ENCODE peak calls at places on chromosome 3, in nine cellular contexts. K, W, Y, C, L, Q, T, U and V are unnamed samples.

GRCh38 chr3:69490971-69491370 is 105.1 kb upstream of the FRMD4B start:
- DNase-seq in T (no peak), U (no peak), L (no peak), C (no peak), Q (no peak), W (no peak), K (no peak), Y (no peak), V (no peak)

GRCh38 chr3:73611176-73611575 is 13.6 kb downstream of the PDZRN3 start:
- DNase-seq in Q (no peak), C (no peak), W (no peak), U (no peak), T (peak), L (no peak), K (no peak), Y (no peak), V (no peak)

GRCh38 chr3:114519415-114519814 is 225.6 kb downstream of the TIGIT start:
- DNase-seq in Y (no peak), K (peak), W (no peak), L (peak), C (no peak), T (peak), Q (peak), U (no peak), V (no peak)

GRCh38 chr3:188749010-188749617 is 422.7 kb upstream of the TPRG1 start:
- DNase-seq in W (no peak), T (no peak), K (no peak), Y (peak), Q (no peak), L (no peak), U (peak), C (no peak), V (no peak)

GRCh38 chr3:194577985-194578905 is 55.0 kb downstream of the TMEM44 start:
- DNase-seq in W (no peak), L (no peak), C (no peak), Q (no peak), T (peak), U (no peak), K (no peak), Y (no peak), V (no peak)

GRCh38 chr3:188164248-188164687 is 10.3 kb downstream of the LPP start:
- DNase-seq in C (no peak), K (peak), T (no peak), U (no peak), Y (no peak), Q (no peak), W (no peak), L (no peak), V (no peak)

GRCh38 chr3:141360888-141361598 is 7.3 kb upstream of the ZBTB38 start:
- DNase-seq in Y (peak), K (peak), C (peak), Q (peak), W (no peak), U (peak), L (no peak), T (peak), V (no peak)

GRCh38 chr3:166360702-166361101 is 523.5 kb upstream of the BCHE start:
- DNase-seq in K (no peak), L (no peak), W (no peak), T (no peak), Y (no peak), C (no peak), U (no peak), Q (no peak), V (no peak)

GRCh38 chr3:138786788-138787276 is 47.9 kb downstream of the PIK3CB start:
- DNase-seq in W (no peak), C (no peak), Y (no peak), T (peak), Q (no peak), L (no peak), U (no peak), K (no peak), V (no peak)

GRCh38 chr3:169869484-169870304 is at the start of gene LRRC31:
- DNase-seq in C (no peak), W (no peak), U (no peak), K (no peak), L (no peak), Y (no peak), Q (no peak), T (no peak), V (no peak)

GRCh38 chr3:61560452-61561373 is 658 bp upstream of the PTPRG start:
- DNase-seq in U (peak), Q (peak), L (peak), T (peak), Y (no peak), W (peak), K (peak), C (peak), V (peak)

GRCh38 chr3:125025647-125026046 is 30.1 kb downstream of the HEG1 start:
- DNase-seq in W (no peak), Q (no peak), L (no peak), T (no peak), K (no peak), Y (no peak), C (no peak), U (no peak), V (no peak)

GRCh38 chr3:106345353-106346027 is 476.7 kb upstream of the CBLB start:
- DNase-seq in W (no peak), Y (no peak), U (no peak), Q (peak), K (peak), C (no peak), L (peak), T (peak), V (no peak)

GRCh38 chr3:22982981-22983582 is 220.0 kb upstream of the UBE2E2 start:
- DNase-seq in Y (no peak), C (no peak), K (no peak), L (no peak), W (no peak), T (no peak), Q (no peak), U (no peak), V (no peak)

GRCh38 chr3:61853912-61854311 is 292.5 kb downstream of the PTPRG start:
- DNase-seq in Y (no peak), W (no peak), Q (no peak), L (no peak), U (no peak), C (no peak), K (no peak), T (peak), V (no peak)